ENCODE peak calls at places on chromosome 19, in five cellular contexts. E is stomach, K is B cell, T is astrocyte of the spinal cord, H is right atrium auricular region. P is an unnamed sample.

GRCh38 chr19:54938906-54939305 is 8.4 kb downstream of the NLRP7 start:
- DNase-seq in E (no peak), T (no peak), H (no peak), K (no peak), P (no peak)

GRCh38 chr19:28960986-28961705 is 251.8 kb downstream of the UQCRFS1 start:
- DNase-seq in T (no peak), K (no peak), E (no peak), H (no peak), P (no peak)

GRCh38 chr19:4911786-4912672 is 2.7 kb downstream of the UHRF1 start:
- DNase-seq in K (peak; percentile 64), H (peak; percentile 80), E (peak; percentile 52), T (peak; percentile 99), P (peak; percentile 59)

GRCh38 chr19:40549007-40549708 is 27.5 kb upstream of the SHKBP1 start:
- DNase-seq in E (peak; percentile 72), K (peak; percentile 57), H (no peak), T (peak; percentile 48), P (peak; percentile 66)

GRCh38 chr19:50777830-50778303 is 7.6 kb downstream of the GPR32 start:
- DNase-seq in E (no peak), H (no peak), T (no peak), K (no peak), P (no peak)

GRCh38 chr19:49213791-49214190 is 56.2 kb downstream of the TRPM4 start:
- DNase-seq in T (no peak), H (no peak), E (no peak), K (no peak), P (no peak)

GRCh38 chr19:50178859-50179537 is 15.9 kb upstream of the IZUMO2 start:
- DNase-seq in E (no peak), K (no peak), T (no peak), H (no peak), P (no peak)

GRCh38 chr19:6059996-6060599 is 50.2 kb downstream of the RFX2 start:
- DNase-seq in T (no peak), E (no peak), H (peak; percentile 57), K (no peak), P (no peak)

GRCh38 chr19:29552454-29553280 is 26.9 kb downstream of the VSTM2B start:
- DNase-seq in T (no peak), H (no peak), E (peak; percentile 18), K (no peak), P (no peak)

GRCh38 chr19:48619692-48620565 is 623 bp downstream of the SPHK2 start:
- DNase-seq in K (no peak), H (no peak), E (no peak), T (no peak), P (no peak)

GRCh38 chr19:7506385-7507328 is 9.2 kb upstream of the ZNF358 start:
- DNase-seq in E (peak; percentile 86), K (no peak), H (peak; percentile 75), T (peak; percentile 65), P (peak; percentile 23)

GRCh38 chr19:5941673-5942072 is 27.6 kb downstream of the CAPS start:
- DNase-seq in T (no peak), H (no peak), E (no peak), K (no peak), P (no peak)

GRCh38 chr19:55173717-55174409 is 6.2 kb downstream of the SYT5 start:
- DNase-seq in T (peak; percentile 57), K (no peak), E (peak; percentile 43), H (peak; percentile 70), P (no peak)

GRCh38 chr19:3683405-3683865 is 16.8 kb downstream of the PIP5K1C start:
- DNase-seq in K (no peak), E (no peak), H (no peak), T (peak; percentile 92), P (no peak)

GRCh38 chr19:5686647-5687359 is 3.3 kb upstream of the RPL36 start:
- DNase-seq in T (peak; percentile 91), H (peak; percentile 96), E (peak; percentile 99), K (peak; percentile 98), P (peak; percentile 87)

GRCh38 chr19:7772752-7773291 is 9.8 kb downstream of the CLEC4M start:
- DNase-seq in K (no peak), E (no peak), H (no peak), T (no peak), P (no peak)

GRCh38 chr19:5948697-5949564 is 29.0 kb downstream of the RANBP3 start:
- DNase-seq in H (no peak), E (no peak), K (no peak), T (peak; percentile 45), P (no peak)

GRCh38 chr19:2478756-2479555 is 3.0 kb downstream of the GADD45B start:
- DNase-seq in T (peak; percentile 84), E (peak; percentile 88), H (peak; percentile 92), K (peak; percentile 77), P (peak; percentile 48)

GRCh38 chr19:2479556-2480194 is 3.7 kb downstream of the GADD45B start:
- DNase-seq in H (peak; percentile 76), T (no peak), K (no peak), E (no peak), P (no peak)

GRCh38 chr19:2477141-2477710 is 1.3 kb downstream of the GADD45B start:
- DNase-seq in E (peak; percentile 68), K (peak; percentile 55), H (no peak), T (peak; percentile 37), P (no peak)

GRCh38 chr19:2477732-2478191 is 1.8 kb downstream of the GADD45B start:
- DNase-seq in E (no peak), K (no peak), H (no peak), T (peak; percentile 64), P (no peak)

GRCh38 chr19:2478324-2478755 is 2.4 kb downstream of the GADD45B start:
- DNase-seq in K (no peak), E (peak; percentile 82), T (peak; percentile 71), H (peak; percentile 73), P (peak; percentile 59)
- TF ChIP-seq CTCF in K (peak; percentile 24), E (peak; percentile 40), T (peak; percentile 17), H (no peak), P (no peak)

GRCh38 chr19:19119325-19120237 is 18.7 kb downstream of the TMEM161A start:
- DNase-seq in H (no peak), K (no peak), T (no peak), E (no peak), P (no peak)

GRCh38 chr19:19120308-19121156 is 17.7 kb downstream of the TMEM161A start:
- DNase-seq in H (no peak), T (peak; percentile 84), K (no peak), E (peak; percentile 68), P (no peak)

GRCh38 chr19:19113040-19113541 is 25.2 kb downstream of the TMEM161A start:
- DNase-seq in K (no peak), E (no peak), T (peak; percentile 31), H (no peak), P (no peak)

GRCh38 chr19:19111967-19112580 is 26.2 kb downstream of the TMEM161A start:
- DNase-seq in T (no peak), H (no peak), E (no peak), K (no peak), P (no peak)

GRCh38 chr19:19115954-19116353 is 22.3 kb downstream of the TMEM161A start:
- DNase-seq in K (no peak), E (peak; percentile 29), T (no peak), H (no peak), P (peak; percentile 49)
- TF ChIP-seq CTCF in K (peak; percentile 53), E (no peak), T (peak; percentile 55), H (peak; percentile 19), P (peak; percentile 42)

GRCh38 chr19:39502640-39503417 is 4.1 kb downstream of the DLL3 start:
- DNase-seq in K (peak; percentile 56), T (peak; percentile 55), H (no peak), E (peak; percentile 62), P (peak; percentile 59)
- TF ChIP-seq CTCF in K (peak; percentile 86), T (peak; percentile 54), H (peak; percentile 65), E (peak; percentile 6), P (peak; percentile 68)

GRCh38 chr19:10074153-10074552 is 12.0 kb upstream of the SHFL start:
- DNase-seq in K (no peak), E (no peak), T (no peak), H (no peak), P (no peak)
- TF ChIP-seq CTCF in K (peak; percentile 23), E (no peak), T (peak; percentile 30), H (no peak), P (peak; percentile 44)

GRCh38 chr19:1383014-1383310 is 745 bp upstream of the NDUFS7 start:
- DNase-seq in K (no peak), H (no peak), T (no peak), E (no peak), P (no peak)

GRCh38 chr19:1382250-1382649 is 1.5 kb upstream of the NDUFS7 start:
- DNase-seq in K (no peak), E (no peak), T (no peak), H (no peak), P (no peak)

GRCh38 chr19:1384478-1385110 is 887 bp downstream of the NDUFS7 start:
- DNase-seq in E (no peak), K (no peak), H (no peak), T (no peak), P (no peak)

GRCh38 chr19:1384085-1384462 is 367 bp downstream of the NDUFS7 start:
- DNase-seq in E (no peak), K (no peak), T (no peak), H (no peak), P (no peak)

GRCh38 chr19:1383311-1384084 is at the start of gene NDUFS7:
- DNase-seq in K (peak; percentile 93), E (peak; percentile 92), T (peak; percentile 93), H (peak; percentile 93), P (peak; percentile 99)
- TF ChIP-seq CTCF in K (peak; percentile 14), E (no peak), T (no peak), H (no peak), P (no peak)

DNA sequence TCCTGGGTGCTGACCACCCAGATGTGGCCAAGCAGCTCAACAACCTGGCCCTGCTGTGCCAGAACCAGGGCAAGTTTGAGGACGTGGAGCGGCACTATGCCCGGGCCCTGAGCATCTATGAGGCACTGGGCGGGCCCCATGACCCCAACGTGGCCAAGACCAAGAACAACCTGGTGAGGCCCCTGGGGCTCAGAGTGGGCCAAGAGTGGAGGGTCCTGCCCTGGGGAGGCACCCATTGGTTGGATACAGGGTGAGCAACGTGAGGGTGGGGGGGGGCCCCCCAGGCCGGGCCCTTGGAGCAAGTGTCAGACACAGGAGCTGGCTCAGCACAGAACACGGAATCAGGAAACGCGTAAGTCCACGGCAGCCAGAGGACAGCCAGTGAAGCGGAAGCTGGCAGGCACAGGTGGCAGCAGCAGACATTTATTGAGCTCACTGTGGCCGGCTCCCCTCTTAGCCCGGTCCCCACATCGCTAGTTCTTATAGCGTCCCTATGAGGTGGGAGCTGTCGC is 8.9 kb downstream of the KLC3 start:
- DNase-seq in T (no peak), K (no peak), E (no peak), H (no peak), P (no peak)
- TF ChIP-seq CTCF in T (no peak), K (no peak), E (no peak), H (no peak), P (no peak)